ENCODE peak calls at places on chromosomes 2 and 18, in six cellular contexts. One of them, this sample, is unnamed. For H3K36me3, the result is how much of the 10 kb centered on the place peaks cover.

GRCh38 chr2:165872101-165872791 is 78.2 kb upstream of the GALNT3 start:
- DNase-seq in heart left ventricle: no peak
- DNase-seq in stomach: no peak
- DNase-seq in endodermal cell: no peak
- DNase-seq in tibial nerve: no peak
- DNase-seq in heart right ventricle: no peak
- DNase-seq in this sample: no peak

GRCh38 chr2:175203621-175204496 is 22.3 kb upstream of the ATP5MC3 start:
- DNase-seq in tibial nerve: no peak
- DNase-seq in endodermal cell: peak
- DNase-seq in heart left ventricle: no peak
- DNase-seq in heart right ventricle: peak
- DNase-seq in stomach: peak
- DNase-seq in this sample: no peak

GRCh38 chr18:79782566-79783308 is 15.0 kb upstream of the KCNG2 start:
- DNase-seq in endodermal cell: peak
- DNase-seq in heart left ventricle: peak
- DNase-seq in heart right ventricle: no peak
- DNase-seq in tibial nerve: no peak
- DNase-seq in stomach: no peak
- DNase-seq in this sample: no peak

GRCh38 chr2:149055751-149056150 is 17.3 kb downstream of the LYPD6B start:
- DNase-seq in endodermal cell: no peak
- DNase-seq in stomach: no peak
- DNase-seq in heart left ventricle: no peak
- DNase-seq in heart right ventricle: no peak
- DNase-seq in tibial nerve: no peak
- DNase-seq in this sample: no peak

GRCh38 chr2:109030870-109031480 is 42.0 kb upstream of the EDAR start:
- DNase-seq in stomach: no peak
- DNase-seq in tibial nerve: no peak
- DNase-seq in heart left ventricle: no peak
- DNase-seq in endodermal cell: no peak
- DNase-seq in heart right ventricle: no peak
- DNase-seq in this sample: no peak

GRCh38 chr2:152157253-152157652 is 18.3 kb downstream of the STAM2 start:
- DNase-seq in tibial nerve: no peak
- DNase-seq in heart right ventricle: no peak
- DNase-seq in endodermal cell: no peak
- DNase-seq in heart left ventricle: no peak
- DNase-seq in stomach: no peak
- DNase-seq in this sample: no peak

GRCh38 chr2:239544141-239544800 is 143.5 kb upstream of the HDAC4 start:
- DNase-seq in endodermal cell: no peak
- DNase-seq in tibial nerve: no peak
- DNase-seq in heart left ventricle: no peak
- DNase-seq in stomach: no peak
- DNase-seq in heart right ventricle: no peak
- DNase-seq in this sample: no peak

GRCh38 chr2:241989074-241989473 is 119.5 kb downstream of the RTP5 start:
- DNase-seq in stomach: peak
- DNase-seq in heart left ventricle: no peak
- DNase-seq in endodermal cell: peak
- DNase-seq in tibial nerve: no peak
- DNase-seq in heart right ventricle: no peak
- DNase-seq in this sample: no peak

GRCh38 chr18:57802166-57802868 is 798 bp downstream of the ATP8B1 start:
- DNase-seq in stomach: no peak
- DNase-seq in heart left ventricle: no peak
- DNase-seq in tibial nerve: no peak
- DNase-seq in endodermal cell: peak
- DNase-seq in heart right ventricle: no peak
- DNase-seq in this sample: no peak

DNA sequence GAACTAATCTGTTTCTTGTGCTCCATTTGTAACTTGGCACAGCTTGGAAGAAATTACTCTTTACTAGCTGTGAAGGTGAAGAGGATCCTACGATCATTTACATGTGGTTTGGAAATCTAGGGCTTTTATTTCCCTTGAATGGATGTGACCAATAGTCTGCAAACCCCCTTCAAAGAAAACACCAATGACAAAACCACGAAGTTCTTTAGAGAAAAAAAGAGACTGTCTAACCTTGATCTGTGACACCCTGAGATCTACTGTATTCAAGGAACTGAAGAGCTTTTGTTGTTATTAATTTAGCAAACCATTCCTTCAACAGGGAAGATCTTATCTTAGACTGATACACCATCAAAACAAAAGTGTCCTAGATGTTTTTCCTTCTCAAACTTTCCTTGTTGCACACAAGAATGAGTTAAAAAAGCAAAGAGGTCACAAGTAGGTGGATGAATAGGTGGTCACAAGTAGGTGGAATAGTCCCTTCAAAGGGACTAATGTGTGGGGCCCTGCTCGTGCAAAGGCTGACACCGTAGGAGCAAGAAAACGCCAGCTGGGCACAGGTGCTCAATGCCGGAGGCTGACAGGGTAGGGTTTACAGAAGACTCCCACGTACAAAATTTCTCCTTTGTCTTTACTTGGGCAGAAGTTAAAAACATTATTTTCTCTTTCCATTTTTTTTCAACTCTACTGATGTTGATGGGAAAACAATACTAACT is 95.6 kb upstream of the ITGB6 start:
- DNase-seq in heart left ventricle: no peak
- DNase-seq in endodermal cell: no peak
- DNase-seq in tibial nerve: no peak
- DNase-seq in heart right ventricle: no peak
- DNase-seq in stomach: no peak
- DNase-seq in this sample: no peak
- H3K36me3 ChIP-seq in heart left ventricle: under half
- H3K36me3 ChIP-seq in endodermal cell: half or more
- H3K36me3 ChIP-seq in tibial nerve: under half
- H3K36me3 ChIP-seq in heart right ventricle: under half
- H3K36me3 ChIP-seq in stomach: under half
- H3K36me3 ChIP-seq in this sample: under half

DNA sequence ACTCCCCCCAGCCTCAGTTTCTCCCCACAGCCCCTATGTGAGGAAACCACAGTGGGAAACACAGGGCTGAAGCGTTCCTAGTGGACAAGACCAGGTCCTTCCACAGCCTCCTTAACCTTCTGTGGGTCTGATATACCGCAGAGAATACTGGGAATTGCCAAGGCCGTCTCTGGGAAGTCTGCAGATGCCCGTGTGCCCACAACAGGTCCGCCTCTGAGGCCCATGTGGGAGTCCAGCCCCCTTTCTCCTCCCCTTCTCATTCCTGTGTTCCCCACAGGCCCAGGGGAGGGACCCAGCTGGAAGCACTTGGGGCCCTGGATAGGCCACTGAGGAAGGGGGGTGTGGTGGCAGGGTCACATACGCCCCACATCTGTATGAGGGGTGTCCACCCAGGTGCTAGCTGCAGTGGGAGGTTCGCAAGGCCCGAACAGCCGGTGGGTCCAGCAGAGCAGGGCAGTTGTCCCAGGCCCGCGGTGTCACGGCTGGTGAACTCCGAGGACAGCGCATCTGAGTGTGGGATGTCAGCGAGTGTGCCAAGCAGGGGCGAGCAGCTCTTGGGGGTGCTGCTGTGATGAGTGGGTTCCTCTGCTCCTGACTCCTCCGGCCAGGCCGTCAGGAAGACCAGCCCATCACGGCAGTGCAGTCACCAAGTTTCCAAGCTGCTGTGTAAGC is 2.4 kb upstream of the KCNIP3 start:
- DNase-seq in endodermal cell: no peak
- DNase-seq in heart right ventricle: no peak
- DNase-seq in stomach: no peak
- DNase-seq in tibial nerve: no peak
- DNase-seq in heart left ventricle: no peak
- DNase-seq in this sample: no peak
- H3K36me3 ChIP-seq in endodermal cell: under half
- H3K36me3 ChIP-seq in heart right ventricle: under half
- H3K36me3 ChIP-seq in stomach: under half
- H3K36me3 ChIP-seq in tibial nerve: under half
- H3K36me3 ChIP-seq in heart left ventricle: under half
- H3K36me3 ChIP-seq in this sample: under half

GRCh38 chr2:135636982-135637381 is 104.7 kb upstream of the UBXN4 start:
- DNase-seq in endodermal cell: no peak
- DNase-seq in heart right ventricle: no peak
- DNase-seq in stomach: no peak
- DNase-seq in tibial nerve: no peak
- DNase-seq in heart left ventricle: no peak
- DNase-seq in this sample: no peak

GRCh38 chr2:135637456-135638087 is 104.1 kb upstream of the UBXN4 start:
- DNase-seq in heart right ventricle: no peak
- DNase-seq in stomach: no peak
- DNase-seq in heart left ventricle: no peak
- DNase-seq in endodermal cell: no peak
- DNase-seq in tibial nerve: no peak
- DNase-seq in this sample: no peak

GRCh38 chr2:135633582-135633981 is 102.3 kb downstream of the R3HDM1 start:
- DNase-seq in heart right ventricle: no peak
- DNase-seq in stomach: no peak
- DNase-seq in endodermal cell: no peak
- DNase-seq in tibial nerve: no peak
- DNase-seq in heart left ventricle: no peak
- DNase-seq in this sample: no peak

GRCh38 chr2:135638825-135639224 is 102.8 kb upstream of the UBXN4 start:
- DNase-seq in heart left ventricle: no peak
- DNase-seq in endodermal cell: no peak
- DNase-seq in heart right ventricle: no peak
- DNase-seq in tibial nerve: no peak
- DNase-seq in stomach: no peak
- DNase-seq in this sample: no peak

GRCh38 chr2:135635212-135635835 is 104.0 kb downstream of the R3HDM1 start:
- DNase-seq in heart left ventricle: no peak
- DNase-seq in endodermal cell: no peak
- DNase-seq in heart right ventricle: no peak
- DNase-seq in tibial nerve: no peak
- DNase-seq in stomach: no peak
- DNase-seq in this sample: no peak
- H3K36me3 ChIP-seq in heart left ventricle: under half
- H3K36me3 ChIP-seq in endodermal cell: under half
- H3K36me3 ChIP-seq in heart right ventricle: under half
- H3K36me3 ChIP-seq in tibial nerve: under half
- H3K36me3 ChIP-seq in stomach: under half
- H3K36me3 ChIP-seq in this sample: under half

DNA sequence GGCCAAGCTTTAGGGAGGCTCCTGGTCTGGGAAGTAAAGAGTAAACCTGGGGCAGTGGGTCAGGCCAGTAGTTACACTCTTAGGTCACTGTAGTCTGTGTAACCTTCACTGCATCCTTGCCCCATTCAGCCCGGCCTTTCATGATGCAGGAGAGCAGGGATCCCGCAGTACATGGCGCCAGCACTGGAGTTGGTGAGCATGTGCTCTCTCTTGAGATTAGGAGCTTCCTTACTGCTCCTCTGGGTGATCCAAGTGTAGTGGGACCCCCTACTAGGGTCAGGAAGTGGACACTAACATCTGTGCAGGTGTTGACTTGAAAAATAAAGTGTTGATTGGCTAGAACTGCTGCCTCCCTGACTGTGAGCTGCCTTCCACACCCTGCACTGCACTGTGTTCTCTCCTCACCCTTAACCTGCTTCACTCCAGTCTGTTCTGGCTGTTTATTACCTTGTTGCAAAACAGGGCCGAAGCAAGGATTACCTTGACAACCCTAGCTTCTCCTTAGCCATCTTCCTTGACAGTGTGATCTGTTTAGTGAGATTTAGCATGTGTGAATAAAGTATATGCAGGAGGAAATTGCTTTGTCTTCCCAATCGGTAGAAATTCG is 5.2 kb downstream of the RETREG2 start:
- DNase-seq in heart right ventricle: no peak
- DNase-seq in stomach: no peak
- DNase-seq in heart left ventricle: no peak
- DNase-seq in endodermal cell: no peak
- DNase-seq in tibial nerve: no peak
- DNase-seq in this sample: no peak
- H3K36me3 ChIP-seq in heart right ventricle: under half
- H3K36me3 ChIP-seq in stomach: under half
- H3K36me3 ChIP-seq in heart left ventricle: under half
- H3K36me3 ChIP-seq in endodermal cell: under half
- H3K36me3 ChIP-seq in tibial nerve: under half
- H3K36me3 ChIP-seq in this sample: half or more

GRCh38 chr2:11212645-11213044 is 57.4 kb downstream of the SLC66A3 start:
- DNase-seq in heart left ventricle: no peak
- DNase-seq in heart right ventricle: no peak
- DNase-seq in endodermal cell: no peak
- DNase-seq in stomach: no peak
- DNase-seq in tibial nerve: no peak
- DNase-seq in this sample: no peak

GRCh38 chr2:11215407-11215806 is 60.1 kb downstream of the SLC66A3 start:
- DNase-seq in tibial nerve: no peak
- DNase-seq in stomach: no peak
- DNase-seq in heart right ventricle: no peak
- DNase-seq in endodermal cell: no peak
- DNase-seq in heart left ventricle: no peak
- DNase-seq in this sample: no peak

GRCh38 chr2:11213975-11214374 is 58.7 kb downstream of the SLC66A3 start:
- DNase-seq in heart right ventricle: no peak
- DNase-seq in tibial nerve: no peak
- DNase-seq in stomach: no peak
- DNase-seq in heart left ventricle: no peak
- DNase-seq in endodermal cell: no peak
- DNase-seq in this sample: no peak

GRCh38 chr2:11214770-11215169 is 59.5 kb downstream of the SLC66A3 start:
- DNase-seq in stomach: no peak
- DNase-seq in tibial nerve: no peak
- DNase-seq in heart left ventricle: no peak
- DNase-seq in endodermal cell: no peak
- DNase-seq in heart right ventricle: no peak
- DNase-seq in this sample: no peak

GRCh38 chr2:11213090-11213638 is 57.9 kb downstream of the SLC66A3 start:
- DNase-seq in heart right ventricle: no peak
- DNase-seq in heart left ventricle: no peak
- DNase-seq in stomach: no peak
- DNase-seq in endodermal cell: no peak
- DNase-seq in tibial nerve: no peak
- DNase-seq in this sample: no peak
- H3K36me3 ChIP-seq in heart right ventricle: under half
- H3K36me3 ChIP-seq in heart left ventricle: under half
- H3K36me3 ChIP-seq in stomach: under half
- H3K36me3 ChIP-seq in endodermal cell: half or more
- H3K36me3 ChIP-seq in tibial nerve: under half
- H3K36me3 ChIP-seq in this sample: under half

GRCh38 chr2:10185046-10185445 is 62.5 kb downstream of the RRM2 start:
- DNase-seq in heart right ventricle: peak
- DNase-seq in stomach: no peak
- DNase-seq in endodermal cell: no peak
- DNase-seq in heart left ventricle: no peak
- DNase-seq in tibial nerve: no peak
- DNase-seq in this sample: no peak
- H3K36me3 ChIP-seq in heart right ventricle: under half
- H3K36me3 ChIP-seq in stomach: under half
- H3K36me3 ChIP-seq in endodermal cell: under half
- H3K36me3 ChIP-seq in heart left ventricle: under half
- H3K36me3 ChIP-seq in tibial nerve: under half
- H3K36me3 ChIP-seq in this sample: under half